ENCODE peak calls at places on chromosomes 1 and 21, in nine cellular contexts. V is GM12891; F is T-helper 1 cell; P is EL; Q is immature natural killer cell; R is stimulated activated CD8-positive, alpha-beta memory T cell treated with anti-CD3 and anti-CD28 coated beads, Interleukin-4, amount 100 ng/mL, for 1 hour; C is Ammon's horn; D is GM12865; Y is lower leg skin. M is an unnamed sample.
A peak's percentile ranks its signal among the peaks of the same experiment; 100 is the strongest.

GRCh38 chr1:21569820-21570527 is 60.8 kb downstream of the ALPL start:
- DNase-seq in V (no peak), F (no peak), P (no peak), Q (no peak), R (no peak), C (no peak), D (no peak), Y (no peak), M (no peak)

GRCh38 chr1:245812278-245812677 is 657.5 kb downstream of the KIF26B start:
- DNase-seq in V (no peak), F (no peak), P (no peak), Q (no peak), R (no peak), C (no peak), D (no peak), Y (no peak), M (no peak)

GRCh38 chr1:222073307-222073995 is 331.6 kb upstream of the DUSP10 start:
- DNase-seq in V (no peak), F (no peak), P (peak; percentile 89), Q (no peak), R (no peak), C (no peak), D (no peak), Y (no peak), M (no peak)

GRCh38 chr1:43444827-43445225 is 8.9 kb downstream of the HYI start:
- DNase-seq in V (no peak), F (no peak), P (no peak), Q (no peak), R (no peak), C (no peak), D (no peak), Y (no peak), M (no peak)

GRCh38 chr1:81298321-81298720 is 502.4 kb upstream of the ADGRL2 start:
- DNase-seq in V (no peak), F (no peak), P (no peak), Q (no peak), R (no peak), C (no peak), D (no peak), Y (no peak), M (no peak)

GRCh38 chr1:1877852-1878436 is 12.9 kb downstream of the GNB1 start:
- DNase-seq in V (no peak), F (no peak), P (no peak), Q (no peak), R (no peak), C (no peak), D (no peak), Y (no peak), M (no peak)

GRCh38 chr1:204979306-204979705 is 63.7 kb upstream of the CNTN2 start:
- DNase-seq in V (no peak), F (no peak), P (no peak), Q (no peak), R (no peak), C (no peak), D (no peak), Y (no peak), M (no peak)

GRCh38 chr1:100265931-100266830 is at the start of gene RTCA:
- DNase-seq in V (peak; percentile 81), F (peak; percentile 96), P (peak; percentile 96), Q (peak; percentile 95), R (peak; percentile 92), C (peak; percentile 95), D (peak; percentile 98), Y (peak; percentile 96), M (peak; percentile 95)

GRCh38 chr1:184002071-184002470 is 35.5 kb downstream of the COLGALT2 start:
- DNase-seq in V (no peak), F (no peak), P (peak; percentile 87), Q (no peak), R (no peak), C (peak; percentile 82), D (no peak), Y (no peak), M (no peak)

GRCh38 chr1:184891440-184891839 is 82.9 kb downstream of the NIBAN1 start:
- DNase-seq in V (no peak), F (no peak), P (no peak), Q (no peak), R (no peak), C (no peak), D (no peak), Y (no peak), M (no peak)

GRCh38 chr1:16215882-16216753 is 3.7 kb upstream of the ARHGEF19 start:
- DNase-seq in V (peak; percentile 49), F (peak; percentile 49), P (peak; percentile 79), Q (peak; percentile 50), R (no peak), C (peak; percentile 72), D (peak; percentile 79), Y (peak; percentile 84), M (peak; percentile 67)

GRCh38 chr1:228394571-228395394 is 11.9 kb downstream of the TRIM11 start:
- DNase-seq in V (no peak), F (no peak), P (no peak), Q (no peak), R (no peak), C (no peak), D (no peak), Y (no peak), M (no peak)

GRCh38 chr1:42392255-42392654 is 11.7 kb downstream of the RIMKLA start:
- DNase-seq in V (no peak), F (no peak), P (no peak), Q (no peak), R (no peak), C (no peak), D (no peak), Y (no peak), M (no peak)

GRCh38 chr1:95186149-95186548 is 47.9 kb upstream of the RWDD3 start:
- DNase-seq in V (no peak), F (no peak), P (no peak), Q (no peak), R (no peak), C (no peak), D (no peak), Y (no peak), M (no peak)

GRCh38 chr1:232600430-232601258 is 29.3 kb downstream of the SIPA1L2 start:
- DNase-seq in V (no peak), F (no peak), P (peak; percentile 11), Q (no peak), R (no peak), C (no peak), D (peak; percentile 37), Y (no peak), M (no peak)

GRCh38 chr1:50329332-50329932 is 93.8 kb downstream of the DMRTA2 start:
- DNase-seq in V (no peak), F (no peak), P (no peak), Q (no peak), R (no peak), C (no peak), D (no peak), Y (no peak), M (no peak)

GRCh38 chr21:41564871-41565281 is 56.9 kb upstream of the TMPRSS2 start:
- DNase-seq in V (no peak), F (no peak), P (peak; percentile 73), Q (no peak), R (no peak), C (no peak), D (peak; percentile 12), Y (no peak), M (no peak)

GRCh38 chr1:18532390-18533170 is 51.9 kb downstream of the KLHDC7A start:
- DNase-seq in V (no peak), F (no peak), P (no peak), Q (no peak), R (no peak), C (no peak), D (no peak), Y (peak; percentile 6), M (no peak)

M was measured in tibial nerve.